ENCODE peak calls at places on chromosomes 16 and 17, in six cellular contexts. C is WERI-Rb-1, V is OCI-LY7, W is cardiac muscle cell, P is pancreas, M is left ventricle myocardium inferior. A is an unnamed sample.

GRCh38 chr16:63789603-63790002 is 1332.3 kb downstream of the CDH11 start:
- DNase-seq in C (peak; percentile 20), V (peak; percentile 1), W (peak; percentile 23), P (no peak), M (no peak), A (no peak)

GRCh38 chr17:69733171-69734014 is 318.9 kb downstream of the MAP2K6 start:
- DNase-seq in C (peak; percentile 35), V (peak; percentile 30), W (peak; percentile 37), P (no peak), M (peak; percentile 22), A (no peak)

GRCh38 chr16:29994613-29995329 is 646 bp downstream of the HIRIP3 start:
- DNase-seq in C (peak; percentile 81), V (no peak), W (peak; percentile 53), P (peak; percentile 84), M (no peak), A (no peak)

GRCh38 chr17:63116228-63116627 is 150.2 kb downstream of the TANC2 start:
- DNase-seq in C (no peak), V (no peak), W (no peak), P (no peak), M (no peak), A (no peak)

GRCh38 chr17:58302919-58303551 is 22.3 kb upstream of the MPO start:
- DNase-seq in C (no peak), V (no peak), W (no peak), P (no peak), M (no peak), A (no peak)

GRCh38 chr16:80739523-80739922 is 64.9 kb downstream of the CDYL2 start:
- DNase-seq in C (no peak), V (no peak), W (no peak), P (no peak), M (no peak), A (no peak)

GRCh38 chr16:70589998-70590471 is 56.3 kb upstream of the IL34 start:
- DNase-seq in C (peak; percentile 39), V (no peak), W (peak; percentile 78), P (no peak), M (peak; percentile 51), A (no peak)

GRCh38 chr17:79201536-79202227 is 127.1 kb downstream of the ENGASE start:
- DNase-seq in C (peak; percentile 59), V (no peak), W (no peak), P (no peak), M (no peak), A (no peak)

GRCh38 chr17:60926466-60927183 is 249.0 kb downstream of the BCAS3 start:
- DNase-seq in C (no peak), V (no peak), W (no peak), P (no peak), M (no peak), A (no peak)

GRCh38 chr17:81859906-81860755 is at the start of gene P4HB:
- DNase-seq in C (no peak), V (peak; percentile 30), W (peak; percentile 14), P (peak; percentile 98), M (no peak), A (peak; percentile 97)

GRCh38 chr16:16127469-16128116 is 95.7 kb downstream of the ABCC6 start:
- DNase-seq in C (peak; percentile 69), V (peak; percentile 84), W (peak; percentile 83), P (peak; percentile 73), M (peak; percentile 53), A (peak; percentile 42)

GRCh38 chr16:5642470-5642869 is 544.9 kb upstream of the EEF2KMT start:
- DNase-seq in C (no peak), V (no peak), W (no peak), P (no peak), M (no peak), A (no peak)

GRCh38 chr16:75304521-75305363 is 53.3 kb upstream of the BCAR1 start:
- DNase-seq in C (no peak), V (no peak), W (peak; percentile 95), P (peak; percentile 88), M (peak; percentile 41), A (no peak)

GRCh38 chr17:13114601-13115024 is 96.8 kb upstream of the ELAC2 start:
- DNase-seq in C (peak; percentile 53), V (peak; percentile 2), W (peak; percentile 62), P (peak; percentile 37), M (peak; percentile 19), A (no peak)

GRCh38 chr17:7014995-7015586 is 2.7 kb downstream of the RNASEK start:
- DNase-seq in C (no peak), V (peak; percentile 33), W (peak; percentile 66), P (no peak), M (no peak), A (peak; percentile 79)

GRCh38 chr17:16888413-16889087 is 83.4 kb downstream of the TNFRSF13B start:
- DNase-seq in C (no peak), V (no peak), W (no peak), P (no peak), M (no peak), A (no peak)

GRCh38 chr16:13325396-13325795 is 424.0 kb downstream of the SHISA9 start:
- DNase-seq in C (no peak), V (no peak), W (no peak), P (no peak), M (no peak), A (no peak)

GRCh38 chr17:66353937-66354401 is 51.6 kb downstream of the PRKCA start:
- DNase-seq in C (no peak), V (no peak), W (peak; percentile 45), P (no peak), M (no peak), A (no peak)

GRCh38 chr16:82639666-82640336 is 13.0 kb downstream of the CDH13 start:
- DNase-seq in C (peak; percentile 53), V (peak; percentile 49), W (peak; percentile 78), P (peak; percentile 40), M (peak; percentile 57), A (peak; percentile 25)

GRCh38 chr16:15899538-15900100 is 11.2 kb upstream of the CEP20 start:
- DNase-seq in C (no peak), V (no peak), W (peak; percentile 54), P (peak; percentile 54), M (no peak), A (no peak)

GRCh38 chr17:73313526-73314127 is 1.8 kb upstream of the CDC42EP4 start:
- DNase-seq in C (no peak), V (no peak), W (peak; percentile 45), P (no peak), M (no peak), A (no peak)

GRCh38 chr17:20063665-20064648 is 54.8 kb downstream of the SPECC1 start:
- DNase-seq in C (no peak), V (no peak), W (peak; percentile 95), P (peak; percentile 37), M (peak; percentile 81), A (no peak)

GRCh38 chr17:81076097-81076754 is 41.3 kb downstream of the BAIAP2 start:
- DNase-seq in C (peak; percentile 98), V (no peak), W (no peak), P (no peak), M (no peak), A (no peak)

GRCh38 chr16:74743668-74744299 is 30.8 kb downstream of the FA2H start:
- DNase-seq in C (no peak), V (no peak), W (peak; percentile 20), P (peak; percentile 94), M (no peak), A (no peak)

GRCh38 chr17:41967141-41967920 is 736 bp downstream of the CNP start:
- DNase-seq in C (peak; percentile 39), V (peak; percentile 49), W (no peak), P (peak; percentile 56), M (peak; percentile 29), A (no peak)

DNA sequence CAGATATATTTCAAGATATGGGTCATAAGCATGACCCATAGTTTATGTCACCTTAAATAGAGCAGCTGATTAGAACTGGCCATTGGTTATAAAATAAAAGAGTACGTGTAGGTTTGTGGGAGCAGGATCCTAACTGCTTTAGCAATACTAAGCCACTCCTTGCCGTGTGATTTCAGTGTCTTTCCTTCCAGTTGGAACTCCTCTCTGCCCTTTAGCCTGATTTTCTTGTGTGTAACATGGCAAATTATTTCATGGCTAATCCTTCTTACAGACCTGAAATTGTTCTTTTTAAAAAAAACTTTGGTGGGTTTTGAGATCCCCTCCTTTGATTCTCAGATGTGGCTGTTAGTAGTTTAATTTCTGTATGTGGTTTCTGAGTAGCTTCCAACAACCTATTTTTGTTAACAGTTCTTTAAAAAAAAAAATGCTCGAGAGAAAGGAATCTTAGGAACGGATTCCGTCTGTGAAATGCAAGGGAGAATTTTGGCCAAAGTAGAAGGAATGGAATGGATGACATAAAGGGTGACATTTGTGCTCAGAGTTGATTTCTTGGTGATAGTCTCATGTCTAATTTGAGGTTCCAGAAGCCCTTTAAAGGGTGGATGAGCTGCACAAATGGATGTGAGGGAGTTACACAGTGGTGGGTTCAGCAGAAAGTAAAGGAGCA is 40.0 kb downstream of the DHRS7B start:
- DNase-seq in C (no peak), V (no peak), W (peak; percentile 69), P (no peak), M (no peak), A (no peak)
- H3K4me3 ChIP-seq in C (no peak overlapping the region), V (no peak overlapping the region), W (no peak overlapping the region), P (no peak overlapping the region), M (peak overlapping the region; percentile 57), A (no peak overlapping the region)

GRCh38 chr16:85782476-85782875 is 16.9 kb downstream of the EMC8 start:
- DNase-seq in C (no peak), V (no peak), W (no peak), P (no peak), M (no peak), A (no peak)
- H3K27ac ChIP-seq in C (no peak overlapping the region), V (no peak overlapping the region), W (peak overlapping the region; percentile 53), P (no peak overlapping the region), M (no peak overlapping the region), A (no peak overlapping the region)

GRCh38 chr17:22251493-22251892 is 559.2 kb downstream of the KCNJ18 start:
- DNase-seq in C (no peak), V (no peak), W (no peak), P (no peak), M (no peak), A (no peak)
- H3K9me3 ChIP-seq in C (no peaks in the 10 kb centered on the region), V (peaks cover 92% of the 10 kb centered on the region), W (no peaks in the 10 kb centered on the region), P (no peaks in the 10 kb centered on the region), M (no peaks in the 10 kb centered on the region), A (no peaks in the 10 kb centered on the region)

GRCh38 chr17:76407509-76407908 is 23.1 kb downstream of the SPHK1 start:
- DNase-seq in C (no peak), V (no peak), W (no peak), P (no peak), M (no peak), A (no peak)

GRCh38 chr17:76410328-76410965 is 26.0 kb downstream of the SPHK1 start:
- DNase-seq in C (no peak), V (no peak), W (no peak), P (no peak), M (no peak), A (no peak)

GRCh38 chr17:76408037-76408849 is 23.8 kb downstream of the SPHK1 start:
- DNase-seq in C (peak; percentile 74), V (peak; percentile 89), W (peak; percentile 55), P (peak; percentile 83), M (no peak), A (peak; percentile 40)

GRCh38 chr17:76414334-76415295 is 30.2 kb downstream of the SPHK1 start:
- DNase-seq in C (no peak), V (no peak), W (peak; percentile 81), P (peak; percentile 68), M (peak; percentile 89), A (no peak)

GRCh38 chr17:76411247-76411646 is 26.8 kb downstream of the SPHK1 start:
- DNase-seq in C (no peak), V (no peak), W (no peak), P (no peak), M (no peak), A (no peak)
- H3K4me3 ChIP-seq in C (no peak overlapping the region), V (no peak overlapping the region), W (no peak overlapping the region), P (no peak overlapping the region), M (no peak overlapping the region), A (no peak overlapping the region)